ENCODE peak calls at places on chromosomes 7 and 10, in seven cellular contexts. One of them, this sample, is unnamed.

GRCh38 chr7:139035588-139036353 is at the start of gene ZC3HAV1L:
- DNase-seq in WERI-Rb-1: peak
- DNase-seq in putamen: peak
- DNase-seq in naive thymus-derived CD8-positive, alpha-beta T cell: no peak
- DNase-seq in cardiac fibroblast: peak
- DNase-seq in hippocampal formation: peak
- DNase-seq in GM04504: peak
- DNase-seq in this sample: peak

GRCh38 chr7:95526128-95526738 is 40.5 kb downstream of the ASB4 start:
- DNase-seq in GM04504: no peak
- DNase-seq in WERI-Rb-1: no peak
- DNase-seq in hippocampal formation: peak
- DNase-seq in cardiac fibroblast: no peak
- DNase-seq in naive thymus-derived CD8-positive, alpha-beta T cell: no peak
- DNase-seq in putamen: peak
- DNase-seq in this sample: peak

GRCh38 chr10:124497196-124497990 is 35.8 kb downstream of the LHPP start:
- DNase-seq in hippocampal formation: no peak
- DNase-seq in cardiac fibroblast: no peak
- DNase-seq in WERI-Rb-1: peak
- DNase-seq in GM04504: no peak
- DNase-seq in putamen: no peak
- DNase-seq in naive thymus-derived CD8-positive, alpha-beta T cell: no peak
- DNase-seq in this sample: peak

GRCh38 chr10:125123363-125124113 is 36.8 kb downstream of the CTBP2 start:
- DNase-seq in cardiac fibroblast: peak
- DNase-seq in naive thymus-derived CD8-positive, alpha-beta T cell: no peak
- DNase-seq in WERI-Rb-1: no peak
- DNase-seq in GM04504: no peak
- DNase-seq in hippocampal formation: peak
- DNase-seq in putamen: peak
- DNase-seq in this sample: peak

GRCh38 chr7:103524042-103524907 is 78.3 kb upstream of the SLC26A5 start:
- DNase-seq in WERI-Rb-1: no peak
- DNase-seq in naive thymus-derived CD8-positive, alpha-beta T cell: no peak
- DNase-seq in cardiac fibroblast: peak
- DNase-seq in hippocampal formation: peak
- DNase-seq in putamen: peak
- DNase-seq in GM04504: peak
- DNase-seq in this sample: peak

GRCh38 chr10:77202857-77203256 is 434.8 kb downstream of the KCNMA1 start:
- DNase-seq in GM04504: no peak
- DNase-seq in cardiac fibroblast: no peak
- DNase-seq in putamen: no peak
- DNase-seq in naive thymus-derived CD8-positive, alpha-beta T cell: no peak
- DNase-seq in hippocampal formation: no peak
- DNase-seq in WERI-Rb-1: no peak
- DNase-seq in this sample: no peak

GRCh38 chr10:61609609-61610166 is 53.0 kb upstream of the CABCOCO1 start:
- DNase-seq in naive thymus-derived CD8-positive, alpha-beta T cell: no peak
- DNase-seq in hippocampal formation: no peak
- DNase-seq in putamen: no peak
- DNase-seq in GM04504: no peak
- DNase-seq in cardiac fibroblast: no peak
- DNase-seq in WERI-Rb-1: no peak
- DNase-seq in this sample: no peak

GRCh38 chr10:48300556-48300955 is 5.9 kb upstream of the MAPK8 start:
- DNase-seq in GM04504: no peak
- DNase-seq in WERI-Rb-1: no peak
- DNase-seq in hippocampal formation: no peak
- DNase-seq in cardiac fibroblast: no peak
- DNase-seq in putamen: no peak
- DNase-seq in naive thymus-derived CD8-positive, alpha-beta T cell: no peak
- DNase-seq in this sample: no peak

GRCh38 chr7:125256446-125256845 is 326.8 kb upstream of the POT1 start:
- DNase-seq in WERI-Rb-1: no peak
- DNase-seq in putamen: no peak
- DNase-seq in cardiac fibroblast: no peak
- DNase-seq in naive thymus-derived CD8-positive, alpha-beta T cell: no peak
- DNase-seq in hippocampal formation: no peak
- DNase-seq in GM04504: no peak
- DNase-seq in this sample: no peak

GRCh38 chr10:86535057-86535882 is 13.7 kb upstream of the WAPL start:
- DNase-seq in putamen: no peak
- DNase-seq in WERI-Rb-1: no peak
- DNase-seq in hippocampal formation: peak
- DNase-seq in cardiac fibroblast: peak
- DNase-seq in GM04504: peak
- DNase-seq in naive thymus-derived CD8-positive, alpha-beta T cell: no peak
- DNase-seq in this sample: peak

GRCh38 chr10:8026349-8027259 is 27.9 kb upstream of the GATA3 start:
- DNase-seq in putamen: no peak
- DNase-seq in GM04504: no peak
- DNase-seq in cardiac fibroblast: no peak
- DNase-seq in hippocampal formation: no peak
- DNase-seq in naive thymus-derived CD8-positive, alpha-beta T cell: no peak
- DNase-seq in WERI-Rb-1: no peak
- DNase-seq in this sample: no peak

GRCh38 chr10:43210556-43210955 is 56.3 kb downstream of the RASGEF1A start:
- DNase-seq in GM04504: no peak
- DNase-seq in putamen: no peak
- DNase-seq in hippocampal formation: no peak
- DNase-seq in cardiac fibroblast: no peak
- DNase-seq in WERI-Rb-1: peak
- DNase-seq in naive thymus-derived CD8-positive, alpha-beta T cell: no peak
- DNase-seq in this sample: no peak

GRCh38 chr10:79285315-79286185 is 61.7 kb upstream of the PPIF start:
- DNase-seq in naive thymus-derived CD8-positive, alpha-beta T cell: no peak
- DNase-seq in GM04504: no peak
- DNase-seq in putamen: no peak
- DNase-seq in cardiac fibroblast: no peak
- DNase-seq in WERI-Rb-1: no peak
- DNase-seq in hippocampal formation: no peak
- DNase-seq in this sample: no peak

GRCh38 chr7:1181591-1181990 is 21.6 kb upstream of the ZFAND2A start:
- DNase-seq in WERI-Rb-1: no peak
- DNase-seq in putamen: no peak
- DNase-seq in naive thymus-derived CD8-positive, alpha-beta T cell: no peak
- DNase-seq in hippocampal formation: no peak
- DNase-seq in cardiac fibroblast: no peak
- DNase-seq in GM04504: no peak
- DNase-seq in this sample: no peak

GRCh38 chr7:90708841-90709317 is 112.8 kb downstream of the CDK14 start:
- DNase-seq in putamen: peak
- DNase-seq in naive thymus-derived CD8-positive, alpha-beta T cell: no peak
- DNase-seq in hippocampal formation: no peak
- DNase-seq in GM04504: no peak
- DNase-seq in WERI-Rb-1: peak
- DNase-seq in cardiac fibroblast: peak
- DNase-seq in this sample: peak

GRCh38 chr7:25894902-25895791 is 256.9 kb upstream of the NFE2L3 start:
- DNase-seq in naive thymus-derived CD8-positive, alpha-beta T cell: peak
- DNase-seq in hippocampal formation: peak
- DNase-seq in cardiac fibroblast: peak
- DNase-seq in WERI-Rb-1: peak
- DNase-seq in putamen: peak
- DNase-seq in GM04504: no peak
- DNase-seq in this sample: peak

GRCh38 chr10:3754727-3755439 is 30.1 kb downstream of the KLF6 start:
- DNase-seq in WERI-Rb-1: no peak
- DNase-seq in putamen: peak
- DNase-seq in hippocampal formation: no peak
- DNase-seq in naive thymus-derived CD8-positive, alpha-beta T cell: no peak
- DNase-seq in GM04504: no peak
- DNase-seq in cardiac fibroblast: peak
- DNase-seq in this sample: no peak

GRCh38 chr10:43843331-43844101 is 194.8 kb upstream of the ZNF32 start:
- DNase-seq in WERI-Rb-1: no peak
- DNase-seq in GM04504: peak
- DNase-seq in putamen: no peak
- DNase-seq in naive thymus-derived CD8-positive, alpha-beta T cell: no peak
- DNase-seq in cardiac fibroblast: peak
- DNase-seq in hippocampal formation: no peak
- DNase-seq in this sample: no peak

This sample was measured in Ammon's horn.